ENCODE peak calls at places on chromosomes 1 and 21, in eight cellular contexts. S is HL-60; Y is CD4-positive, CD25-positive, alpha-beta regulatory T cell; Z is WERI-Rb-1; T is effector memory CD4-positive, alpha-beta T cell; R is right cardiac atrium; D is endodermal cell; X is CD8-positive, alpha-beta T cell. K is an unnamed sample. For H3K27me3, the result is how much of the 10 kb centered on the place peaks cover.

GRCh38 chr1:61406467-61406866 is 318.5 kb downstream of the TM2D1 start:
- DNase-seq in S (no peak), Y (no peak), Z (no peak), T (no peak), R (no peak), D (no peak), X (no peak), K (no peak)

GRCh38 chr1:240351690-240352089 is 260.0 kb downstream of the FMN2 start:
- DNase-seq in S (no peak), Y (no peak), Z (no peak), T (no peak), R (no peak), D (no peak), X (no peak), K (no peak)

GRCh38 chr1:109579496-109579895 is 31.1 kb downstream of the GNAI3 start:
- DNase-seq in S (no peak), Y (no peak), Z (no peak), T (no peak), R (no peak), D (no peak), X (no peak), K (no peak)

GRCh38 chr1:241608379-241609033 is 31.7 kb downstream of the CHML start:
- DNase-seq in S (no peak), Y (no peak), Z (no peak), T (no peak), R (no peak), D (no peak), X (no peak), K (no peak)

GRCh38 chr1:199612976-199613774 is 414.3 kb upstream of the NR5A2 start:
- DNase-seq in S (peak), Y (no peak), Z (no peak), T (no peak), R (no peak), D (no peak), X (no peak), K (no peak)

GRCh38 chr1:168084396-168085231 is 52.1 kb downstream of the GPR161 start:
- DNase-seq in S (peak), Y (peak), Z (peak), T (peak), R (peak), D (peak), X (peak), K (peak)

GRCh38 chr1:26887125-26887524 is 3.0 kb downstream of the GPN2 start:
- DNase-seq in S (no peak), Y (no peak), Z (no peak), T (no peak), R (no peak), D (no peak), X (no peak), K (peak)

GRCh38 chr1:212792396-212792908 is 758 bp downstream of the TATDN3 start:
- DNase-seq in S (no peak), Y (no peak), Z (no peak), T (no peak), R (no peak), D (no peak), X (no peak), K (no peak)

GRCh38 chr21:33963848-33964555 is 48.4 kb upstream of the ATP5PO start:
- DNase-seq in S (no peak), Y (no peak), Z (no peak), T (no peak), R (no peak), D (no peak), X (no peak), K (no peak)

GRCh38 chr1:232574077-232574476 is 55.9 kb downstream of the SIPA1L2 start:
- DNase-seq in S (no peak), Y (no peak), Z (no peak), T (no peak), R (no peak), D (no peak), X (no peak), K (no peak)

GRCh38 chr1:151516031-151516511 is 4.9 kb downstream of the CGN start:
- DNase-seq in S (no peak), Y (no peak), Z (no peak), T (no peak), R (no peak), D (peak), X (no peak), K (peak)

GRCh38 chr1:22749919-22750670 is 39.5 kb downstream of the EPHB2 start:
- DNase-seq in S (peak), Y (no peak), Z (no peak), T (no peak), R (peak), D (no peak), X (no peak), K (no peak)

GRCh38 chr21:42547001-42547905 is 33.6 kb downstream of the SLC37A1 start:
- DNase-seq in S (no peak), Y (no peak), Z (no peak), T (no peak), R (no peak), D (no peak), X (no peak), K (no peak)

GRCh38 chr21:46229133-46229922 is 754 bp upstream of the LSS start:
- DNase-seq in S (peak), Y (peak), Z (no peak), T (no peak), R (peak), D (no peak), X (no peak), K (peak)

GRCh38 chr1:193754732-193755427 is 568.5 kb upstream of the B3GALT2 start:
- DNase-seq in S (no peak), Y (no peak), Z (peak), T (no peak), R (no peak), D (no peak), X (no peak), K (peak)

GRCh38 chr1:202852163-202852904 is 36.6 kb downstream of the RABIF start:
- DNase-seq in S (no peak), Y (no peak), Z (peak), T (no peak), R (peak), D (peak), X (peak), K (peak)

GRCh38 chr1:72357411-72357810 is 75.1 kb upstream of the NEGR1 start:
- DNase-seq in S (no peak), Y (no peak), Z (no peak), T (no peak), R (no peak), D (no peak), X (no peak), K (no peak)

GRCh38 chr1:115764541-115764940 is 4.0 kb downstream of the CASQ2 start:
- DNase-seq in S (no peak), Y (no peak), Z (peak), T (no peak), R (no peak), D (peak), X (no peak), K (peak)

GRCh38 chr1:216119600-216119999 is 303.6 kb downstream of the USH2A start:
- DNase-seq in S (no peak), Y (no peak), Z (peak), T (no peak), R (no peak), D (no peak), X (no peak), K (peak)

GRCh38 chr1:52632732-52633290 is at the start of gene SHISAL2A:
- DNase-seq in S (no peak), Y (peak), Z (peak), T (peak), R (peak), D (peak), X (peak), K (peak)

GRCh38 chr1:150259758-150260669 is 2.4 kb downstream of the CA14 start:
- DNase-seq in S (no peak), Y (no peak), Z (peak), T (no peak), R (no peak), D (peak), X (no peak), K (peak)

GRCh38 chr1:25065246-25066238 is 135.5 kb upstream of the RUNX3 start:
- DNase-seq in S (no peak), Y (no peak), Z (no peak), T (no peak), R (no peak), D (no peak), X (peak), K (peak)

GRCh38 chr1:212179394-212180076 is 105.7 kb upstream of the PPP2R5A start:
- DNase-seq in S (no peak), Y (no peak), Z (no peak), T (no peak), R (no peak), D (no peak), X (no peak), K (no peak)

GRCh38 chr1:19730793-19731192 is 66.1 kb downstream of the HTR6 start:
- DNase-seq in S (no peak), Y (no peak), Z (peak), T (no peak), R (no peak), D (no peak), X (no peak), K (no peak)

GRCh38 chr1:219236933-219237610 is 63.4 kb downstream of the LYPLAL1 start:
- DNase-seq in S (no peak), Y (no peak), Z (no peak), T (no peak), R (no peak), D (no peak), X (no peak), K (no peak)

GRCh38 chr1:212567676-212568075 is 40.9 kb upstream of the ATF3 start:
- DNase-seq in S (no peak), Y (no peak), Z (no peak), T (no peak), R (no peak), D (no peak), X (no peak), K (no peak)

GRCh38 chr1:205068457-205069035 is 15.7 kb downstream of the TMEM81 start:
- DNase-seq in S (no peak), Y (no peak), Z (no peak), T (no peak), R (no peak), D (no peak), X (no peak), K (no peak)

GRCh38 chr1:189851806-189852367 is 625.8 kb downstream of the BRINP3 start:
- DNase-seq in S (no peak), Y (no peak), Z (peak), T (no peak), R (no peak), D (no peak), X (no peak), K (no peak)

GRCh38 chr1:15038232-15039016 is 115.1 kb upstream of the TMEM51 start:
- DNase-seq in S (no peak), Y (no peak), Z (peak), T (no peak), R (no peak), D (peak), X (no peak), K (peak)

GRCh38 chr1:115432061-115432460 is 94.0 kb upstream of the NGF start:
- DNase-seq in S (no peak), Y (no peak), Z (no peak), T (no peak), R (peak), D (no peak), X (no peak), K (no peak)

GRCh38 chr1:154304664-154305337 is 16.1 kb upstream of the AQP10 start:
- DNase-seq in S (no peak), Y (no peak), Z (no peak), T (no peak), R (no peak), D (no peak), X (no peak), K (no peak)

GRCh38 chr1:247914941-247915662 is 5.0 kb upstream of the OR2T8 start:
- DNase-seq in S (no peak), Y (no peak), Z (no peak), T (no peak), R (no peak), D (no peak), X (no peak), K (no peak)

GRCh38 chr1:68782890-68783289 is 286.0 kb upstream of the DEPDC1 start:
- DNase-seq in S (no peak), Y (no peak), Z (no peak), T (no peak), R (no peak), D (no peak), X (no peak), K (no peak)

GRCh38 chr1:116122955-116123757 is 12.0 kb downstream of the MAB21L3 start:
- DNase-seq in S (no peak), Y (no peak), Z (no peak), T (no peak), R (no peak), D (no peak), X (no peak), K (no peak)

GRCh38 chr1:115692224-115692623 is 50.5 kb downstream of the VANGL1 start:
- DNase-seq in S (no peak), Y (no peak), Z (no peak), T (no peak), R (no peak), D (no peak), X (no peak), K (no peak)

GRCh38 chr1:50920409-50920808 is 39.7 kb downstream of the FAF1 start:
- DNase-seq in S (no peak), Y (no peak), Z (no peak), T (no peak), R (no peak), D (no peak), X (no peak), K (no peak)

GRCh38 chr1:187096689-187097088 is 267.9 kb downstream of the PLA2G4A start:
- DNase-seq in S (no peak), Y (no peak), Z (no peak), T (no peak), R (no peak), D (no peak), X (no peak), K (no peak)

GRCh38 chr1:7621334-7622219 is 149.5 kb upstream of the VAMP3 start:
- DNase-seq in S (no peak), Y (no peak), Z (no peak), T (no peak), R (peak), D (no peak), X (no peak), K (no peak)

GRCh38 chr21:24418671-24419070 is 1188.6 kb downstream of the MRPL39 start:
- DNase-seq in S (no peak), Y (no peak), Z (no peak), T (no peak), R (no peak), D (no peak), X (no peak), K (no peak)

DNA sequence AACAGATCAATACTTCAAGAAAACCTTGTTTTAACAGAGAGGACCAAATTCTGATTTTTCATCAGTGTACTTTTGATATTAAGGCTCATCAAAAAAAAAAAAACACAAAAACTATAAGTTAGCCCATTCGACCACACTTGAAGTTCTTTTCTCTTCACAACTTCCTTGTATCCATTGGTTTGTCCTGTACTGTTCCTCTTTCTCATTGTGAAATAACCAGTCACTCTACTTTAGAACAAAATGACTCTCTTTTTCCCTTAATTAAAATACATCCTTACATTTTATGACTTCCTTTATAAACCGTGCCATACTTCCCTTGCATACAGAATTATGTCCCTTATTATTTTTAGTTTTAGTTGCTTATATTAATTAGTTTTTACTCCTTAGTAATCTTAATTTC is 8.4 kb downstream of the QSOX1 start:
- DNase-seq in S (no peak), Y (no peak), Z (no peak), T (no peak), R (no peak), D (no peak), X (no peak), K (no peak)
- H3K27me3 ChIP-seq in S (under half), Y (under half), Z (under half), T (under half), R (under half), D (under half), X (under half), K (under half)

GRCh38 chr1:6425671-6426070 is 1.1 kb downstream of the ESPN start:
- DNase-seq in S (no peak), Y (no peak), Z (no peak), T (no peak), R (no peak), D (no peak), X (no peak), K (no peak)
- H3K27me3 ChIP-seq in S (half or more), Y (under half), Z (under half), T (under half), R (under half), D (half or more), X (under half), K (half or more)

DNA sequence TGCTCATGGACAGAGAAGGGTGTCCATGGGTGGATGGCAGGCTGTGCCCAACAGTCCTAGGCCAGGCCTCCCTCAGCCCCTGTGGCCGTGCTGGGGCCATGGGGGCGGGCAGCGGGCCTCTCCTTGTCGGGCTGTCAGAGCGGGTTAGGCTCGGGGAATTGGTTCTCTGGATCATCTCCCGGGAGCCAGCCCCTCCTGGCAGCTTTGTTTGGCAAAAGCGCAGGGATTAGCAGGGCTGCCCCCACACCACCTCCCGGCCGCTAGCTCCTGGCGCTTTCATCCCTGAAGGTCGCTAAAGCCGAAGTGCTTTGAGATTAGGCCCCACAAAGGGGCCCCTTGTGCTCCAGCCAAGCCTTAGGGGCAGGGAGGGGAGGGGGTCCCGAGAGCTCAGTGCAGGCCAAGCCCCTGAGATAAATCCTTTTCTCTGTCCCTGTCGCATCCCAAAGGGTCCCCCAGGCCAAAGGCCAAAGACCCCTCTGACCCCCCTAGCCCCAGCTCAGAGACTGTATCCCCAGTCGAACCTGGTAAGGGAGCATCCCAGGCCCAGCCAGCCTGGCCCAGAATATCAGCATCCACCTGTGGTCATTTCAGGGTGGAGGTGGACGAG is 9.8 kb upstream of the DMBX1 start:
- DNase-seq in S (no peak), Y (no peak), Z (peak), T (no peak), R (no peak), D (peak), X (no peak), K (peak)
- H3K27me3 ChIP-seq in S (under half), Y (under half), Z (under half), T (under half), R (under half), D (half or more), X (under half), K (half or more)

GRCh38 chr1:197911172-197911856 is 5.9 kb upstream of the LHX9 start:
- DNase-seq in S (no peak), Y (no peak), Z (peak), T (no peak), R (no peak), D (peak), X (no peak), K (peak)

GRCh38 chr1:197912739-197913494 is 4.3 kb upstream of the LHX9 start:
- DNase-seq in S (no peak), Y (no peak), Z (no peak), T (no peak), R (no peak), D (peak), X (no peak), K (peak)

GRCh38 chr1:197913495-197914276 is 3.5 kb upstream of the LHX9 start:
- DNase-seq in S (no peak), Y (no peak), Z (no peak), T (no peak), R (no peak), D (peak), X (no peak), K (peak)

GRCh38 chr1:197910120-197911110 is 6.8 kb upstream of the LHX9 start:
- DNase-seq in S (no peak), Y (no peak), Z (no peak), T (no peak), R (no peak), D (peak), X (no peak), K (peak)

GRCh38 chr1:197911857-197912696 is 5.1 kb upstream of the LHX9 start:
- DNase-seq in S (no peak), Y (no peak), Z (no peak), T (no peak), R (no peak), D (peak), X (no peak), K (peak)
- H3K27me3 ChIP-seq in S (half or more), Y (half or more), Z (under half), T (half or more), R (under half), D (half or more), X (half or more), K (half or more)

DNA sequence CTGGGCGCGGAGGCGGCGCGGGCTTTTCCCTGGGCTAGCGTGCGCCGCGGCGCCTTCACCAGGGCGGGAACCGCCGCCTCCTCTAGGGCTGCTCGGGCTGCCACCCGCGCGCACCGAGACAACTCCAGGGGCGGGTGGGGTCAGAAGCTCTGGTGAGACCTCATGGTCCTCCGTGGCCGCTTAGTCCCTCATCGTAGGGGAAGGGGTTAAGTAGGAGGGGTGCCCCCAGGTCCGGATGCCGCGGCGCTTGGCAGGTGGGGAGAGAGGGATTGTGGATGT is 559 bp downstream of the SERTAD4 start:
- DNase-seq in S (no peak), Y (no peak), Z (no peak), T (no peak), R (peak), D (no peak), X (no peak), K (no peak)
- H3K27me3 ChIP-seq in S (under half), Y (under half), Z (under half), T (under half), R (under half), D (half or more), X (under half), K (under half)

GRCh38 chr1:236979149-236979890 is 24.9 kb downstream of the MT1HL1 start:
- DNase-seq in S (no peak), Y (no peak), Z (no peak), T (no peak), R (no peak), D (peak), X (no peak), K (no peak)

GRCh38 chr1:236980673-236981072 is 23.6 kb downstream of the MT1HL1 start:
- DNase-seq in S (no peak), Y (no peak), Z (no peak), T (no peak), R (no peak), D (peak), X (no peak), K (no peak)

GRCh38 chr1:236978740-236979139 is 25.5 kb downstream of the MT1HL1 start:
- DNase-seq in S (no peak), Y (no peak), Z (no peak), T (no peak), R (no peak), D (peak), X (no peak), K (no peak)

GRCh38 chr1:236975461-236975860 is 28.8 kb downstream of the MT1HL1 start:
- DNase-seq in S (no peak), Y (no peak), Z (no peak), T (no peak), R (no peak), D (no peak), X (no peak), K (no peak)
- H3K27me3 ChIP-seq in S (under half), Y (under half), Z (under half), T (under half), R (under half), D (under half), X (under half), K (under half)

DNA sequence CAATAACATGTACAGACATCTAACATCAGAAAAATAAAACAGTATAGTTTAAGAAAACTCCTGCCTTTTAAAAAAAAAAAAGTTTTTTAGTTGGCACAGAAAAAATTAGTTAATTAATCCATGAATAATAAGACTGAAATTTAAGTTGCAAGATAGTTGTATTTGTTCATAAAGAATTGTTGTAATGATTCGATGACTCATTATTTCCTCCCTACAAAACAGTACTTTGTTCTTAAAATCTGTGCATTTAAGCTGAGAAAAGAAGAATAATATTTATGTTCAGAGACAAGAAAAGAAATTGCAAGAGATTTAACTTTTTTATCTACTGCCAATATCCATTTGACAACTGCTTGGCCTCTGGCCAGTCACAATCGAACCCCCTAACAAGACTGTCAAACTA is 894.7 kb downstream of the ADGRL2 start:
- DNase-seq in S (no peak), Y (no peak), Z (no peak), T (no peak), R (no peak), D (no peak), X (no peak), K (no peak)
- H3K27me3 ChIP-seq in S (under half), Y (under half), Z (under half), T (under half), R (under half), D (under half), X (under half), K (under half)

GRCh38 chr1:228038387-228039005 is 31.7 kb downstream of the WNT3A start:
- DNase-seq in S (no peak), Y (no peak), Z (no peak), T (no peak), R (no peak), D (no peak), X (no peak), K (peak)
- H3K27me3 ChIP-seq in S (under half), Y (under half), Z (under half), T (under half), R (under half), D (under half), X (under half), K (under half)

GRCh38 chr1:11862890-11863289 is 4.1 kb upstream of the NPPB start:
- DNase-seq in S (no peak), Y (no peak), Z (no peak), T (no peak), R (no peak), D (no peak), X (no peak), K (no peak)
- H3K27me3 ChIP-seq in S (under half), Y (under half), Z (under half), T (under half), R (under half), D (under half), X (under half), K (under half)

K was measured in H7.